ENCODE peak calls at places on chromosome 14, in four cellular contexts. L, W, G and X are unnamed samples.

GRCh38 chr14:88535149-88535548 is 19.7 kb downstream of the PTPN21 start:
- DNase-seq in L (peak), W (no peak), G (no peak), X (no peak)

GRCh38 chr14:54221971-54222370 is 174.8 kb upstream of the CDKN3 start:
- DNase-seq in L (no peak), W (no peak), G (no peak), X (no peak)

GRCh38 chr14:24317141-24317927 is 6.0 kb downstream of the LTB4R start:
- DNase-seq in L (peak), W (no peak), G (peak), X (peak)

GRCh38 chr14:104386281-104386841 is 193.2 kb upstream of the C14orf180 start:
- DNase-seq in L (no peak), W (no peak), G (no peak), X (no peak)

GRCh38 chr14:91256661-91257060 is 12.2 kb upstream of the GPR68 start:
- DNase-seq in L (no peak), W (no peak), G (peak), X (no peak)

GRCh38 chr14:31947680-31948580 is 129.2 kb upstream of the ARHGAP5 start:
- DNase-seq in L (no peak), W (no peak), G (no peak), X (no peak)

GRCh38 chr14:36418937-36419336 is 98.5 kb upstream of the MBIP start:
- DNase-seq in L (no peak), W (no peak), G (no peak), X (no peak)

GRCh38 chr14:36068777-36069534 is 107.6 kb downstream of the PTCSC3 start:
- DNase-seq in L (no peak), W (no peak), G (peak), X (peak)

GRCh38 chr14:31010935-31011334 is 14.5 kb upstream of the AP4S1 start:
- DNase-seq in L (no peak), W (no peak), G (no peak), X (no peak)

GRCh38 chr14:37147310-37147875 is 25.0 kb downstream of the SLC25A21 start:
- DNase-seq in L (no peak), W (no peak), G (peak), X (no peak)

GRCh38 chr14:101933209-101933608 is 31.2 kb upstream of the DYNC1H1 start:
- DNase-seq in L (no peak), W (no peak), G (no peak), X (no peak)

GRCh38 chr14:61466249-61466904 is 145.0 kb downstream of the PRKCH start:
- DNase-seq in L (no peak), W (peak), G (peak), X (peak)

GRCh38 chr14:104104006-104104901 is 18.8 kb downstream of the ASPG start:
- DNase-seq in L (no peak), W (peak), G (no peak), X (no peak)

GRCh38 chr14:84228702-84229101 is 1301.2 kb upstream of the FLRT2 start:
- DNase-seq in L (no peak), W (no peak), G (peak), X (no peak)

GRCh38 chr14:103880986-103881926 is 33.9 kb upstream of the PPP1R13B start:
- DNase-seq in L (no peak), W (no peak), G (no peak), X (no peak)

GRCh38 chr14:66923251-66923650 is 266.0 kb upstream of the GARIN2 start:
- DNase-seq in L (no peak), W (no peak), G (no peak), X (no peak)

GRCh38 chr14:103091041-103091882 is 3.3 kb upstream of the EXOC3L4 start:
- DNase-seq in L (peak), W (peak), G (peak), X (peak)

GRCh38 chr14:93005135-93005813 is 82.3 kb downstream of the CHGA start:
- DNase-seq in L (no peak), W (no peak), G (peak), X (no peak)

GRCh38 chr14:92973265-92973797 is 50.4 kb downstream of the CHGA start:
- DNase-seq in L (peak), W (peak), G (peak), X (peak)

GRCh38 chr14:50855558-50855957 is 16.3 kb upstream of the ABHD12B start:
- DNase-seq in L (no peak), W (no peak), G (peak), X (peak)

GRCh38 chr14:75003250-75004027 is 718 bp downstream of the EIF2B2 start:
- DNase-seq in L (peak), W (peak), G (no peak), X (peak)

GRCh38 chr14:60722836-60723217 is 1.3 kb downstream of the SIX4 start:
- DNase-seq in L (peak), W (peak), G (peak), X (peak)

GRCh38 chr14:33762462-33762861 is 188.4 kb downstream of the EGLN3 start:
- DNase-seq in L (no peak), W (no peak), G (peak), X (no peak)

GRCh38 chr14:97618917-97619690 is 821.9 kb downstream of the VRK1 start:
- DNase-seq in L (no peak), W (no peak), G (no peak), X (no peak)

GRCh38 chr14:22303589-22304195 is 285.3 kb downstream of the DAD1 start:
- DNase-seq in L (peak), W (no peak), G (peak), X (peak)

GRCh38 chr14:50095895-50096294 is 20.5 kb downstream of the VCPKMT start:
- DNase-seq in L (no peak), W (no peak), G (no peak), X (no peak)

GRCh38 chr14:60090864-60091519 is 731 bp upstream of the PCNX4 start:
- DNase-seq in L (peak), W (peak), G (peak), X (peak)

GRCh38 chr14:54194501-54194900 is 202.3 kb upstream of the CDKN3 start:
- DNase-seq in L (no peak), W (no peak), G (peak), X (no peak)

GRCh38 chr14:75634848-75635247 is 25.8 kb downstream of the ERG28 start:
- DNase-seq in L (no peak), W (no peak), G (no peak), X (no peak)

GRCh38 chr14:89384023-89384422 is 33.0 kb downstream of the FOXN3 start:
- DNase-seq in L (no peak), W (no peak), G (no peak), X (no peak)

GRCh38 chr14:94045101-94045500 is 19.0 kb downstream of the OTUB2 start:
- DNase-seq in L (no peak), W (no peak), G (no peak), X (no peak)

GRCh38 chr14:97603201-97603600 is 806.0 kb downstream of the VRK1 start:
- DNase-seq in L (no peak), W (no peak), G (no peak), X (no peak)

GRCh38 chr14:100121643-100122480 is 37.6 kb downstream of the DEGS2 start:
- DNase-seq in L (no peak), W (no peak), G (no peak), X (no peak)

GRCh38 chr14:69612014-69612758 is 790 bp downstream of the SUSD6 start:
- DNase-seq in L (no peak), W (no peak), G (peak), X (peak)

GRCh38 chr14:82724296-82724695 is 1190.6 kb upstream of the SEL1L start:
- DNase-seq in L (no peak), W (no peak), G (peak), X (no peak)

GRCh38 chr14:88463318-88463717 is 77.9 kb downstream of the SPATA7 start:
- DNase-seq in L (peak), W (no peak), G (peak), X (peak)

GRCh38 chr14:89315493-89316456 is 101.3 kb downstream of the FOXN3 start:
- DNase-seq in L (no peak), W (no peak), G (no peak), X (no peak)

GRCh38 chr14:91164676-91165075 is 50.8 kb downstream of the DGLUCY start:
- DNase-seq in L (no peak), W (no peak), G (no peak), X (no peak)